ENCODE peak calls at places on chromosome 11, in five cellular contexts. T is stomach; E is NB4; M is head of caudate nucleus; I is activated T-cell treated with anti-CD3 and anti-CD28 coated beads, Interleukin-2, amount 50 U/mL, for 24 hours. Z is an unnamed sample.
A peak's percentile ranks its signal among the peaks of the same experiment; 100 is the strongest.

GRCh38 chr11:95154514-95154913 is 64.9 kb downstream of the ENDOD1 start:
- DNase-seq in M (peak; percentile 55), T (peak; percentile 38), E (peak; percentile 83), I (peak; percentile 68), Z (peak; percentile 77)

GRCh38 chr11:65163684-65164083 is 6.3 kb upstream of the SPDYC start:
- DNase-seq in I (no peak), M (no peak), E (no peak), T (no peak), Z (no peak)

GRCh38 chr11:108498816-108499408 is 728 bp upstream of the POGLUT3 start:
- DNase-seq in T (no peak), M (no peak), I (no peak), E (peak; percentile 9), Z (no peak)

GRCh38 chr11:72425053-72425980 is 9.0 kb downstream of the CLPB start:
- DNase-seq in I (no peak), T (peak; percentile 46), M (no peak), E (peak; percentile 54), Z (peak; percentile 72)

GRCh38 chr11:46300270-46300669 is 22.8 kb downstream of the CREB3L1 start:
- DNase-seq in E (no peak), I (no peak), T (no peak), M (peak; percentile 62), Z (no peak)

GRCh38 chr11:117832511-117832910 is 8.0 kb upstream of the FXYD2 start:
- DNase-seq in T (peak; percentile 20), I (no peak), M (peak; percentile 0), E (no peak), Z (no peak)

GRCh38 chr11:130213143-130213978 is 53.8 kb downstream of the ST14 start:
- DNase-seq in I (peak; percentile 85), E (peak; percentile 65), M (peak; percentile 56), T (peak; percentile 74), Z (peak; percentile 26)

GRCh38 chr11:112734207-112734606 is 227.0 kb upstream of the NCAM1 start:
- DNase-seq in E (peak; percentile 47), M (no peak), I (no peak), T (peak; percentile 42), Z (no peak)

GRCh38 chr11:6210274-6210955 is 5.1 kb downstream of the C11orf42 start:
- DNase-seq in M (no peak), E (no peak), I (no peak), T (no peak), Z (no peak)

GRCh38 chr11:21472256-21472655 is 720.6 kb upstream of the ANO5 start:
- DNase-seq in T (no peak), M (no peak), I (no peak), E (no peak), Z (no peak)

GRCh38 chr11:74141274-74141695 is 29.5 kb downstream of the C2CD3 start:
- DNase-seq in I (no peak), M (no peak), T (peak; percentile 47), E (no peak), Z (no peak)

GRCh38 chr11:95373241-95373640 is 142.2 kb upstream of the SESN3 start:
- DNase-seq in I (no peak), E (no peak), M (no peak), T (no peak), Z (no peak)